ENCODE peak calls at places on chromosome 16, in seven cellular contexts. B is mesendoderm, F is occipital lobe, L is neural crest cell, O is breast epithelium, Q is NCI-H774, Z is AG04450. W is an unnamed sample.

GRCh38 chr16:53465606-53466290 is 31.5 kb downstream of the RBL2 start:
- DNase-seq in B (no peak), F (no peak), L (no peak), O (no peak), Q (no peak), Z (peak), W (no peak)

GRCh38 chr16:3589991-3590701 is 12.9 kb upstream of the NLRC3 start:
- DNase-seq in B (no peak), F (no peak), L (no peak), O (no peak), Q (no peak), Z (no peak), W (no peak)

GRCh38 chr16:84650062-84650991 is 2.0 kb downstream of the KLHL36 start:
- DNase-seq in B (no peak), F (no peak), L (no peak), O (no peak), Q (no peak), Z (peak), W (no peak)

GRCh38 chr16:86285938-86286921 is 224.1 kb upstream of the FOXF1 start:
- DNase-seq in B (no peak), F (no peak), L (no peak), O (no peak), Q (no peak), Z (no peak), W (no peak)

GRCh38 chr16:82736161-82736697 is 109.5 kb downstream of the CDH13 start:
- DNase-seq in B (no peak), F (no peak), L (no peak), O (no peak), Q (no peak), Z (no peak), W (no peak)

GRCh38 chr16:57870753-57871454 is 68.6 kb upstream of the KIFC3 start:
- DNase-seq in B (no peak), F (no peak), L (no peak), O (no peak), Q (no peak), Z (no peak), W (no peak)

GRCh38 chr16:66366433-66367299 is at the start of gene CDH5:
- DNase-seq in B (no peak), F (no peak), L (no peak), O (peak), Q (no peak), Z (no peak), W (no peak)

GRCh38 chr16:84284168-84284722 is 10.4 kb upstream of the WFDC1 start:
- DNase-seq in B (peak), F (no peak), L (peak), O (no peak), Q (no peak), Z (no peak), W (no peak)

GRCh38 chr16:69873783-69874182 is 77.4 kb upstream of the CLEC18A start:
- DNase-seq in B (no peak), F (no peak), L (no peak), O (no peak), Q (no peak), Z (no peak), W (no peak)

GRCh38 chr16:81445143-81445922 is 725 bp downstream of the CMIP start:
- DNase-seq in B (no peak), F (peak), L (no peak), O (no peak), Q (no peak), Z (no peak), W (peak)

GRCh38 chr16:28494141-28494851 is at the start of gene APOBR:
- DNase-seq in B (no peak), F (no peak), L (no peak), O (peak), Q (no peak), Z (no peak), W (peak)

GRCh38 chr16:85455534-85455933 is 157.6 kb upstream of the GSE1 start:
- DNase-seq in B (no peak), F (peak), L (no peak), O (no peak), Q (no peak), Z (no peak), W (no peak)

GRCh38 chr16:75502916-75503605 is 7.8 kb upstream of the CHST6 start:
- DNase-seq in B (no peak), F (no peak), L (no peak), O (no peak), Q (no peak), Z (no peak), W (no peak)

GRCh38 chr16:46947900-46948547 is 25.4 kb downstream of the DNAJA2 start:
- DNase-seq in B (peak), F (no peak), L (peak), O (no peak), Q (peak), Z (no peak), W (peak)

GRCh38 chr16:50318796-50319578 is 49.8 kb downstream of the BRD7 start:
- DNase-seq in B (peak), F (no peak), L (no peak), O (no peak), Q (no peak), Z (no peak), W (no peak)

GRCh38 chr16:73092236-73092781 is 44.4 kb upstream of the ZFHX3 start:
- DNase-seq in B (peak), F (no peak), L (peak), O (no peak), Q (no peak), Z (no peak), W (no peak)

GRCh38 chr16:57579361-57579665 is 36.9 kb downstream of the ADGRG5 start:
- DNase-seq in B (no peak), F (no peak), L (no peak), O (no peak), Q (no peak), Z (no peak), W (no peak)

GRCh38 chr16:53041196-53041977 is 11.3 kb downstream of the CHD9NB start:
- DNase-seq in B (peak), F (no peak), L (no peak), O (peak), Q (no peak), Z (no peak), W (no peak)

W was measured in GM13976.